ENCODE peak calls at places on chromosome 13, in eight cellular contexts. G, V, C, Q, O, Y, P and M are unnamed samples.
A peak's percentile ranks its signal among the peaks of the same experiment; 100 is the strongest.

GRCh38 chr13:77969299-77969698 is 50.7 kb upstream of the EDNRB start:
- DNase-seq in P (no peak), C (no peak), G (no peak), O (no peak), Y (no peak), V (no peak), Q (no peak), M (no peak)

GRCh38 chr13:75798353-75799245 is 162.5 kb downstream of the LMO7 start:
- DNase-seq in G (no peak), Q (no peak), Y (no peak), P (no peak), C (no peak), O (peak; percentile 83), V (no peak), M (no peak)

GRCh38 chr13:58343081-58343480 is 711.5 kb downstream of the PCDH17 start:
- DNase-seq in Q (no peak), Y (no peak), V (no peak), P (peak; percentile 24), G (no peak), C (no peak), O (no peak), M (no peak)

GRCh38 chr13:110127986-110128511 is 178.9 kb downstream of the COL4A1 start:
- DNase-seq in Q (no peak), C (no peak), P (no peak), O (peak; percentile 78), V (no peak), G (no peak), Y (no peak), M (no peak)

GRCh38 chr13:43787998-43788397 is 1.2 kb upstream of the ENOX1 start:
- DNase-seq in G (no peak), P (peak; percentile 67), O (peak; percentile 71), Y (peak; percentile 64), C (peak; percentile 65), Q (no peak), V (no peak), M (no peak)

GRCh38 chr13:106533101-106533939 is 2.1 kb downstream of the EFNB2 start:
- DNase-seq in O (peak; percentile 86), Y (peak; percentile 90), P (peak; percentile 56), G (no peak), V (peak; percentile 19), Q (peak; percentile 1), C (peak; percentile 81), M (peak; percentile 11)

GRCh38 chr13:59461411-59461810 is 702.3 kb downstream of the DIAPH3 start:
- DNase-seq in P (peak; percentile 51), G (no peak), V (no peak), C (no peak), O (no peak), Y (no peak), Q (no peak), M (no peak)

GRCh38 chr13:60001892-60002291 is 161.8 kb downstream of the DIAPH3 start:
- DNase-seq in C (no peak), Q (no peak), Y (no peak), P (no peak), O (no peak), V (no peak), G (no peak), M (no peak)

GRCh38 chr13:48411281-48412099 is 1.4 kb downstream of the LPAR6 start:
- DNase-seq in Y (no peak), C (no peak), Q (no peak), G (no peak), P (peak; percentile 70), O (peak; percentile 40), V (no peak), M (peak; percentile 24)

GRCh38 chr13:98349731-98350305 is 172.7 kb upstream of the RNF113B start:
- DNase-seq in V (no peak), G (no peak), O (no peak), Y (peak; percentile 8), C (no peak), Q (no peak), P (no peak), M (no peak)

GRCh38 chr13:91406619-91407018 is 8.2 kb downstream of the GPC5 start:
- DNase-seq in Q (no peak), V (peak; percentile 23), P (peak; percentile 72), Y (peak; percentile 84), G (no peak), O (peak; percentile 68), C (peak; percentile 37), M (no peak)

GRCh38 chr13:107824636-107825035 is 390.7 kb downstream of the LIG4 start:
- DNase-seq in C (no peak), V (no peak), Q (no peak), G (no peak), P (no peak), Y (no peak), O (no peak), M (no peak)